ENCODE peak calls at places on chromosomes 11 and 22, in ten cellular contexts. L is fibroblast of lung; F is esophagus squamous epithelium; J is pancreas; Y is body of pancreas; U is HCT116; K is CD4-positive, CD25-positive, alpha-beta regulatory T cell; Z is coronary artery; Q is neural progenitor cell; C is HepG2. N is an unnamed sample.

GRCh38 chr22:27620367-27621154 is 181.0 kb downstream of the MN1 start:
- DNase-seq in K (no peak), Y (no peak), U (no peak), L (no peak), J (no peak), F (no peak), Z (no peak), C (no peak), Q (no peak), N (no peak)

GRCh38 chr22:40118979-40119378 is 58.7 kb upstream of the TNRC6B start:
- DNase-seq in K (no peak), F (no peak), Z (no peak), C (no peak), U (no peak), Y (no peak), J (no peak), Q (no peak), L (no peak), N (no peak)

GRCh38 chr11:87425943-87426342 is 388.2 kb downstream of the TMEM135 start:
- DNase-seq in J (no peak), K (no peak), F (no peak), C (no peak), Z (no peak), Q (no peak), Y (no peak), U (no peak), L (no peak), N (no peak)

GRCh38 chr11:62479631-62480201 is 60.9 kb downstream of the SCGB1A1 start:
- DNase-seq in F (no peak), Q (no peak), U (no peak), L (no peak), K (no peak), Y (no peak), C (no peak), J (no peak), Z (no peak), N (no peak)

GRCh38 chr11:35105319-35106063 is 33.5 kb upstream of the CD44 start:
- DNase-seq in K (no peak), J (no peak), Y (no peak), U (no peak), Q (no peak), F (no peak), Z (no peak), C (no peak), L (no peak), N (no peak)

GRCh38 chr11:70532066-70532440 is 133.7 kb downstream of the CTTN start:
- DNase-seq in J (no peak), Q (no peak), Z (no peak), Y (no peak), K (no peak), U (no peak), C (no peak), L (no peak), F (no peak), N (no peak)

GRCh38 chr11:66835762-66836405 is 7.4 kb upstream of the RCE1 start:
- DNase-seq in J (no peak), K (no peak), Z (peak; percentile 1), U (no peak), F (no peak), L (peak; percentile 85), Y (no peak), C (no peak), Q (no peak), N (no peak)

GRCh38 chr11:2305862-2306823 is 4.3 kb downstream of the TSPAN32 start:
- DNase-seq in L (peak; percentile 94), K (no peak), Y (peak; percentile 32), J (no peak), C (no peak), F (no peak), Q (no peak), U (no peak), Z (peak; percentile 76), N (no peak)

GRCh38 chr11:109865558-109866186 is 227.5 kb upstream of the ZC3H12C start:
- DNase-seq in K (no peak), Q (no peak), C (no peak), Z (no peak), L (no peak), J (peak; percentile 11), Y (peak; percentile 56), U (no peak), F (no peak), N (no peak)

GRCh38 chr11:11996321-11997174 is 11.9 kb downstream of the DKK3 start:
- DNase-seq in C (no peak), U (no peak), Y (no peak), F (no peak), Q (no peak), Z (no peak), L (no peak), K (no peak), J (no peak), N (no peak)

GRCh38 chr11:44617671-44618461 is 52.4 kb downstream of the CD82 start:
- DNase-seq in U (no peak), K (no peak), C (no peak), J (no peak), L (no peak), Z (peak; percentile 56), Y (no peak), Q (no peak), F (no peak), N (no peak)

GRCh38 chr11:36492724-36493304 is 17.3 kb downstream of the TRAF6 start:
- DNase-seq in K (no peak), F (no peak), C (peak; percentile 35), L (peak; percentile 72), U (peak; percentile 42), J (no peak), Y (peak; percentile 34), Z (no peak), Q (peak; percentile 51), N (peak; percentile 56)

GRCh38 chr22:30523646-30524489 is 18.4 kb upstream of the SEC14L4 start:
- DNase-seq in Q (no peak), F (no peak), Z (no peak), K (no peak), L (no peak), C (no peak), Y (no peak), J (no peak), U (no peak), N (no peak)

GRCh38 chr11:44680982-44681597 is 45.7 kb upstream of the TSPAN18 start:
- DNase-seq in Z (no peak), L (no peak), C (no peak), Q (no peak), U (no peak), F (no peak), J (no peak), K (no peak), Y (no peak), N (peak; percentile 11)

DNA sequence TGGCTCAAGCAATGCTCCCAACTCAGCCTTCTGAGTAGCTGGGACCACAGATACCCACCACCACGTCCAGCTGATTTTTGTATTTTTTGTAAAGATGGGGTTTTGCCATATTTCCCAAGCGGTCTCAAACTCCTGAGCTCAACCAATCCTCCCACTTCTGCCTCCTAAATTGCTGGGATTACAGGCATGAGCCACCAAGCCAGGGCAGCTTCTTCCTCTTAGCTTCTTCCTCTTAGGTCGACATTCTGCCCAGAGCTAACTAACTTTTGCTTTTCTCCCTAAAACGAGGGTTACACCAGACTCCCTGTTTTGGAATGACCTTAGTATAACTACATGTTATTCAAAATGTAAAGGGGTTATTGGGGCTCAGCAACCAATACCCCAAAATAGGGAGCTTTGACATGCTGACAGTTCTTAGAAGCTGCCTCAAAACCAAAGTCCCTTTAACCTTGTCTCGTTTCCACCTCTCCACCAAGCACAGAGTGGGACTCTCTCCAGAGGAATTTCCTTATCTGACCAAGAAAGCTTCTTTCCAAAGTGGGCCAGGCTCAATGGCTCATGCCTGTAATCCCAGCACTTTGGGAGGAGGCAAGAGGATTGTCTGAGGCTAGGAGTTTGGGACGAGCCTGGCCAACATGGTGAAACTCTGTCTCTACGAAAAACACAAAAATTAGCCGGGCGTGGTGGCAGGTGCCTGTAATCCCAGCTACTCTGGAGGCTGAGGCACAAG is 7.0 kb downstream of the HPS5 start:
- DNase-seq in L (no peak), U (no peak), Q (no peak), K (no peak), J (no peak), Y (no peak), F (no peak), Z (no peak), C (no peak), N (no peak)
- H3K27ac ChIP-seq in L (no peak overlapping the region), U (no peak overlapping the region), Q (no peak overlapping the region), K (no peak overlapping the region), J (no peak overlapping the region), Y (no peak overlapping the region), F (no peak overlapping the region), Z (peak overlapping the region; percentile 85), C (no peak overlapping the region), N (no peak overlapping the region)

GRCh38 chr22:17866127-17866526 is 91.9 kb upstream of the BID start:
- DNase-seq in F (no peak), Q (no peak), C (no peak), U (no peak), Z (no peak), J (no peak), K (no peak), L (no peak), Y (no peak), N (no peak)
- H3K27ac ChIP-seq in F (peak overlapping the region; percentile 2), Q (no peak overlapping the region), C (no peak overlapping the region), U (no peak overlapping the region), Z (peak overlapping the region; percentile 48), J (no peak overlapping the region), K (no peak overlapping the region), L (no peak overlapping the region), Y (no peak overlapping the region), N (no peak overlapping the region)

GRCh38 chr11:93737904-93738612 is 3.2 kb downstream of the TAF1D start:
- DNase-seq in K (no peak), C (no peak), L (no peak), Q (no peak), J (no peak), U (no peak), Z (no peak), F (no peak), Y (no peak), N (no peak)
- H3K27ac ChIP-seq in K (peak overlapping the region; percentile 93), C (peak overlapping the region; percentile 30), L (no peak overlapping the region), Q (peak overlapping the region; percentile 21), J (no peak overlapping the region), U (peak overlapping the region; percentile 86), Z (no peak overlapping the region), F (no peak overlapping the region), Y (no peak overlapping the region), N (no peak overlapping the region)

GRCh38 chr11:73312036-73312435 is 4.0 kb downstream of the ARHGEF17 start:
- DNase-seq in Z (no peak), Y (no peak), Q (no peak), L (no peak), F (no peak), K (no peak), U (no peak), C (no peak), J (no peak), N (no peak)

GRCh38 chr11:73310076-73310475 is 2.0 kb downstream of the ARHGEF17 start:
- DNase-seq in J (peak; percentile 46), L (no peak), K (no peak), U (no peak), Z (no peak), Q (no peak), Y (no peak), F (no peak), C (no peak), N (no peak)

GRCh38 chr11:73311394-73311869 is 3.4 kb downstream of the ARHGEF17 start:
- DNase-seq in U (no peak), F (no peak), Z (no peak), K (no peak), Q (no peak), L (no peak), Y (no peak), J (no peak), C (no peak), N (no peak)

GRCh38 chr11:73308963-73309960 is 1.2 kb downstream of the ARHGEF17 start:
- DNase-seq in L (peak; percentile 96), F (no peak), Z (peak; percentile 98), U (peak; percentile 55), C (peak; percentile 92), K (no peak), J (peak; percentile 80), Y (peak; percentile 84), Q (peak; percentile 95), N (peak; percentile 52)

GRCh38 chr11:73310661-73311393 is 2.8 kb downstream of the ARHGEF17 start:
- DNase-seq in K (no peak), Y (no peak), C (no peak), Q (no peak), L (no peak), Z (no peak), U (no peak), J (peak; percentile 23), F (no peak), N (no peak)
- H3K27ac ChIP-seq in K (no peak overlapping the region), Y (no peak overlapping the region), C (no peak overlapping the region), Q (no peak overlapping the region), L (peak overlapping the region; percentile 95), Z (peak overlapping the region; percentile 96), U (no peak overlapping the region), J (no peak overlapping the region), F (peak overlapping the region; percentile 96), N (peak overlapping the region; percentile 59)